ENCODE peak calls at places on chromosomes 13 and 19, in five cellular contexts. J is suprapubic skin, K is H1, E is tibial nerve, R is K562. V is an unnamed sample.

GRCh38 chr19:4425531-4425930 is 23.1 kb downstream of the CHAF1A start:
- DNase-seq in J (no peak), K (no peak), E (no peak), R (peak), V (no peak)

GRCh38 chr19:47714339-47714738 is 1.1 kb downstream of the EHD2 start:
- DNase-seq in J (no peak), K (no peak), E (no peak), R (no peak), V (no peak)

GRCh38 chr13:64662887-64663593 is 2567.1 kb downstream of the PCDH9 start:
- DNase-seq in J (no peak), K (no peak), E (no peak), R (no peak), V (no peak)

GRCh38 chr19:16853066-16853465 is 23.9 kb downstream of the SIN3B start:
- DNase-seq in J (no peak), K (no peak), E (no peak), R (no peak), V (no peak)

GRCh38 chr19:50979758-50980157 is 4.0 kb downstream of the KLK7 start:
- DNase-seq in J (no peak), K (no peak), E (no peak), R (no peak), V (peak)

GRCh38 chr19:44925114-44925891 is 10.9 kb downstream of the APOC1 start:
- DNase-seq in J (peak), K (no peak), E (peak), R (no peak), V (peak)

GRCh38 chr19:38693380-38694223 is 46.2 kb downstream of the ACTN4 start:
- DNase-seq in J (peak), K (no peak), E (no peak), R (no peak), V (no peak)

GRCh38 chr19:43700368-43701015 is 15.4 kb upstream of the IRGC start:
- DNase-seq in J (peak), K (no peak), E (peak), R (no peak), V (peak)

GRCh38 chr13:113728571-113729054 is 30.4 kb upstream of the TMEM255B start:
- DNase-seq in J (peak), K (no peak), E (no peak), R (no peak), V (no peak)

GRCh38 chr13:44306401-44307192 is 67.0 kb upstream of the SERP2 start:
- DNase-seq in J (no peak), K (no peak), E (peak), R (no peak), V (peak)

GRCh38 chr19:17213334-17213733 is 1.8 kb upstream of the USE1 start:
- DNase-seq in J (no peak), K (no peak), E (no peak), R (no peak), V (no peak)

GRCh38 chr19:8681345-8682021 is 17.1 kb downstream of the ACTL9 start:
- DNase-seq in J (peak), K (no peak), E (no peak), R (no peak), V (no peak)

GRCh38 chr13:25310891-25311290 is 9.5 kb downstream of the NUP58 start:
- DNase-seq in J (no peak), K (no peak), E (no peak), R (no peak), V (no peak)

GRCh38 chr19:3211191-3211590 is 13.3 kb upstream of the CELF5 start:
- DNase-seq in J (no peak), K (no peak), E (no peak), R (no peak), V (no peak)

GRCh38 chr13:44312898-44313551 is 60.6 kb upstream of the SERP2 start:
- DNase-seq in J (no peak), K (no peak), E (no peak), R (no peak), V (no peak)

GRCh38 chr19:33193864-33194362 is at the start of gene LRP3:
- DNase-seq in J (no peak), K (no peak), E (no peak), R (peak), V (no peak)

GRCh38 chr19:49114630-49115363 is 627 bp downstream of the LIN7B start:
- DNase-seq in J (no peak), K (no peak), E (no peak), R (peak), V (peak)

GRCh38 chr19:11130824-11131455 is 24.6 kb downstream of the SPC24 start:
- DNase-seq in J (peak), K (no peak), E (peak), R (peak), V (peak)

GRCh38 chr13:42996584-42996983 is 4.5 kb upstream of the EPSTI1 start:
- DNase-seq in J (no peak), K (no peak), E (no peak), R (no peak), V (no peak)

DNA sequence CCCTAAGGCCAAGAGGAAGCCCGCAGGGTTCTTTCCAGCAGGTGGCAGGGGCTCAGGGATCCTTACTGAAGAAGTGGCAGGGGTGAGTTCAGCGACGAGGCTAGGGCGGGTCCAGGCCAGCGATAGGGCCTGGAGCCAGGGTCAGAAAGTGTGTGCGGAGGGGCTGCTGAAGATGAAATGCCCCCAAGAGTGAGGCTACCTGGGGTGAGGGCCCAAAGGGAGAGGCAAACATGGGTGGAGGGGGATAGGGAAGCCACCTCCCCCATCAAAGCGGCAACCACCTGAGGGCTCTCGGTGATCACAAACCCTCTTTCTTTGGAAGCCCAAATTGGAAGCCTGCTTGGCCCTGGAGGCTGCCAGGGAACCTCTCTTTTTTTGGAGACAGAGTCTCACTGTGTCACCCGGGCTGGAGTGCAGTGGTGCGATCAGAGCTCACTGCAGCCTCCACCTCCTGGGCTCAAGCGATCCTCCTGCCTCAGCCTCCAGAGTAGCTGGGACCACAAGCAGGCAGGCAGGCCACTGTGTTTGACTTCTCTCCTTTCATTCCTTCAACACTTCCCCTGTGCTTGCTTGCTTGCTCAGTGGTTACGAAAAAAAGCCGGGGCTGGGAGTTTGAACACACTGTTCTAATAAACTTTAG is 1.2 kb upstream of the ATP8B3 start:
- DNase-seq in J (no peak), K (no peak), E (no peak), R (no peak), V (no peak)
- TF ChIP-seq CTCF in J (no peak), K (no peak), E (no peak), R (no peak), V (no peak)

DNA sequence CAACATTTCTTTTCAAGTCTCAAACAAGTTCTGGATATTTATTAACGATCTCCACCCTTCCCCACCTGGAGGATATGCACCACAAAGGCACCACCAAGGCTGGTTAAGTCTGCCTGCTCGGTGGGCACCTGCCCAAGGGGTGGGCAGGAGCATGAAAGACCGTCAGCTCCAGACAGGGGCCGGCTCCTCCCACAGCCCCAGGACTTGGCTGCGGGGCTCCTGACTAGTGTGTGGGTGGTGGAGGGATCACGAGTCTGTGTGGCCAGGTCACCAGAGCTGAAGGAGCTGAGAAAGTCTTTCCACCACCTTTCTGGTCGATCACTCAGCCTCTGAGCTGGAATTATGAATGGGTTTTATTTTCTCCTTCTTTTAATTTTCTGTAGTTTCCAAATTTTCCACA is 7.8 kb downstream of the SLC7A1 start:
- DNase-seq in J (no peak), K (no peak), E (no peak), R (no peak), V (no peak)
- TF ChIP-seq EP300 in J (no peak), K (no peak), E (no peak), R (no peak), V (no peak)

GRCh38 chr19:42421591-42422031 is 5.6 kb downstream of the LIPE start:
- DNase-seq in J (no peak), K (no peak), E (no peak), R (no peak), V (peak)
- H3K27ac ChIP-seq in J (peak), K (no peak), E (peak), R (no peak), V (no peak)

DNA sequence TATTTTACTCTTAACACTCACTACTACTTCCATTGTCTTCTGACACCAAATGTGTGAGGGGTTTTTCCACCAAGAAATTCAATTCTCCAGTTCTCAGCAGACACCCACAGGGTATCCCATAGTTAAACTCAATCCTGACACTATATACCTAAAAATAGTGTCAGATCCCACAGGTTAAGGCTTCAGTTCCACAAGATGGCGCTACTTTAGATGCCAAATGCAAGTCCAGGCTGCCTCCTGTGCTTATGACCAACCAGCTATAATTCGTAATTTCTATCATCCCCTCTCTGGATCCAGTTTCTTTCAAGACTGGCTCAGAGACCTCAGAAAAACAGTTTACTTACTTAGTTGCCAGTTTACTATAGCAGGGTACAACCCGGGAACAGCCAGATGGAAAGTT is 1146.2 kb upstream of the SPRY2 start:
- DNase-seq in J (no peak), K (peak), E (no peak), R (no peak), V (no peak)
- TF ChIP-seq CTCF in J (no peak), K (peak), E (no peak), R (no peak), V (no peak)

GRCh38 chr19:623175-623916 is 10.0 kb downstream of the POLRMT start:
- DNase-seq in J (no peak), K (no peak), E (no peak), R (no peak), V (no peak)
- TF ChIP-seq EP300 in J (no peak), K (no peak), E (no peak), R (no peak), V (no peak)

V was measured in sigmoid colon.